ENCODE peak calls at places on chromosomes 5 and 9, in five cellular contexts. F is A549, I is GM12878, L is HepG2, P is K562. T is an unnamed sample.

GRCh38 chr9:89750117-89750551 is 145.3 kb downstream of the GADD45G start:
- DNase-seq in F (no peak), I (no peak), L (no peak), P (no peak), T (peak; percentile 7)

GRCh38 chr9:136047775-136048559 is 47.1 kb downstream of the NACC2 start:
- DNase-seq in F (no peak), I (no peak), L (no peak), P (no peak), T (no peak)

GRCh38 chr9:136648746-136649145 is 14.0 kb upstream of the EGFL7 start:
- DNase-seq in F (no peak), I (no peak), L (no peak), P (no peak), T (no peak)

GRCh38 chr9:21777701-21778100 is 24.7 kb upstream of the MTAP start:
- DNase-seq in F (no peak), I (no peak), L (no peak), P (no peak), T (peak; percentile 6)

GRCh38 chr5:124628721-124629596 is 117.5 kb downstream of the ZNF608 start:
- DNase-seq in F (peak; percentile 95), I (no peak), L (peak; percentile 84), P (peak; percentile 86), T (no peak)

GRCh38 chr9:95399261-95399660 is 81.8 kb upstream of the FANCC start:
- DNase-seq in F (no peak), I (no peak), L (no peak), P (no peak), T (no peak)

GRCh38 chr5:155057626-155058025 is 44.1 kb downstream of the KIF4B start:
- DNase-seq in F (no peak), I (no peak), L (no peak), P (no peak), T (no peak)

GRCh38 chr5:142674438-142675210 is 11.3 kb downstream of the FGF1 start:
- DNase-seq in F (no peak), I (no peak), L (no peak), P (no peak), T (no peak)

GRCh38 chr9:99921875-99922710 is 15.6 kb downstream of the STX17 start:
- DNase-seq in F (no peak), I (no peak), L (no peak), P (no peak), T (no peak)

GRCh38 chr5:151499636-151500035 is 52.2 kb downstream of the SLC36A1 start:
- DNase-seq in F (no peak), I (no peak), L (no peak), P (no peak), T (no peak)

DNA sequence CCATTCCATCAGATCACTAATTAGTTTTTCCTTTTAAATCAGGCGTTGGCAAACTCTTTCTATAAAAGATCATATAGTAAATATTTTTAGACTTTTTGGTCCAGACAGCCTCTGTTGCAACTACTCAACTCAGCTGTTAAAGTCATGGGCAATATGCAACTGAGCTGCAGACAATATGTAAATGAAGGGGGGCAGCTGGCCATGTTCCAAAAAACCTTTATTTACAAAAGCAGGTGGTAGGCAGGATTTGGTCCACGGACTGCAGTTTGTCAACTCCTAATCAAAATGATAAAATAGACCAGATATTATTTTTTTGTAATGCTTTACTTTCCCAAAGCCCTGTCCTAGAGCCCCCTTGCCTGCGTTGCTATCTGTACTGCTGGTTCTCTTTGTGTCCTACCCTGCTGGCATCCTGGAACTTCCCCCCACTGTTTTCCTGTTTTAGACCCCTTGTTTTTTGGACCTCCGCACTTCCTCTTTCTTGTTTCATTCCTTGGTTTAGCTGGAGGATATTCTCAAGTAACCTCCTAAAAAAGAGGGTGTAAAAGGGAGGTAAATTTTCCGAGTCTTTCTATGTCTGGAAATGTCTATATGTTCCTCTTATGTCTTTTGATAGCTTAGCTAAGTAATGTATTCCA is 24.7 kb upstream of the TNFSF8 start:
- DNase-seq in F (no peak), I (no peak), L (no peak), P (no peak), T (no peak)
- TF ChIP-seq JUNB in F (no peak), I (no peak), L (no peak), P (no peak), T (no peak)

DNA sequence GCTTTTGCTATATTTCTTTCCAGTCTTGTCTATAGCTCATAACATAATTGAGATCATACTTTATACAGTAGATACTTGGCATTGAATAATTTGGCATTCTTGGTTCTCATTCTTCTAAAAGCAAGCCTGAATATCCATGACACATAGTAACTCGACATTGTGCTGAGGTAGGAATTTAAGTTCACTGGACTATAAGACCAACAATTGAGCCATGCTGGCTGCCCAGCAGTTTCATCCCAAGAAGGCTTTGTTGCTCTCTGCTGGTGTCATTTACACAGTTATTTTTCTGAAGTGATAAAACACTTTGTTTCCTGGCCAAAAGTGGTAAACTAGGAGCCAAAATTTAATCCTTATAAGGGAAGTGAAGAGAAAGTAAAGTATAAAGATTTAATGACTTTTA is 192.0 kb downstream of the ADAMTSL1 start:
- DNase-seq in F (no peak), I (no peak), L (no peak), P (no peak), T (no peak)
- TF ChIP-seq JUNB in F (no peak), I (no peak), L (no peak), P (no peak), T (no peak)

DNA sequence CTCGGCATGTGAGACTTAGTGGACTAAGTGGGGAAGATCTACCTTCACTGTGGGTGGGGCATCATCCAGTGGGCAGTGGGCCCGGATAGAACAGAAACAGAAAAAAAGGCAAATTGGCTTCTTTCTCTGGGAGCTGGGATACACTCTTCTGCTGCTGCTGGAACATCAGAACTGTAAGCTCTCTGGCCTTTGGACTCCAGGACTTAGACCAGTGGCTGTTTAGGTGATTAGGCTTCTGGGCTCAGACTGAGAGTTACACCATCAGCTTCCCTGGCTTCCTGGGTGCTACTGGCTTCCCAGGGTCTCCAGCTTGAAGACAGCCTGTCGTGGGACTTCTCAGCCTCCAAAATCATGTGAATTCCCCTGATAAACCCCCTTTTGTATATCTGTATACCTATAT is 122.7 kb upstream of the SLC28A3 start:
- DNase-seq in F (no peak), I (no peak), L (peak; percentile 3), P (no peak), T (no peak)
- TF ChIP-seq JUNB in F (no peak), I (no peak), L (no peak), P (no peak), T (no peak)

DNA sequence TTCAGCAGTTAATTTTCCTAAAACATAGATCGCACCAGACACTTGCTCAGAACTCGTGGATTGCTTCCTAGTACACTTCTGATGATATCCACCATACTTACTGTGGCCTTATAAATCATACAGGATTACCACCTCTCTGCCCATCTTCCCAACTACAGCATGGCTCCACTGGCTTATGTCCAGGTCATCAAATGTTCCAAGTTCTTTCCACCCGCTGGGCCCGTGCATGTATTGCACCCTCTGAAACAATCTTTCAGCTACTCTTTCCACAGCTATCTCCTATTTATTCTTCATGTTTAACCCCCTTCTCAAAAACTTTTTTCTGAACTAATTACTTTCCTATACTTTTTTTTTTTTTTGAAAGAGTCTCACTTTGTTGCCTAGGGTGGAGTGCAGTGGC is 18.5 kb downstream of the FBXW2 start:
- DNase-seq in F (peak; percentile 17), I (no peak), L (no peak), P (peak; percentile 29), T (no peak)
- TF ChIP-seq JUNB in F (no peak), I (no peak), L (no peak), P (no peak), T (no peak)

DNA sequence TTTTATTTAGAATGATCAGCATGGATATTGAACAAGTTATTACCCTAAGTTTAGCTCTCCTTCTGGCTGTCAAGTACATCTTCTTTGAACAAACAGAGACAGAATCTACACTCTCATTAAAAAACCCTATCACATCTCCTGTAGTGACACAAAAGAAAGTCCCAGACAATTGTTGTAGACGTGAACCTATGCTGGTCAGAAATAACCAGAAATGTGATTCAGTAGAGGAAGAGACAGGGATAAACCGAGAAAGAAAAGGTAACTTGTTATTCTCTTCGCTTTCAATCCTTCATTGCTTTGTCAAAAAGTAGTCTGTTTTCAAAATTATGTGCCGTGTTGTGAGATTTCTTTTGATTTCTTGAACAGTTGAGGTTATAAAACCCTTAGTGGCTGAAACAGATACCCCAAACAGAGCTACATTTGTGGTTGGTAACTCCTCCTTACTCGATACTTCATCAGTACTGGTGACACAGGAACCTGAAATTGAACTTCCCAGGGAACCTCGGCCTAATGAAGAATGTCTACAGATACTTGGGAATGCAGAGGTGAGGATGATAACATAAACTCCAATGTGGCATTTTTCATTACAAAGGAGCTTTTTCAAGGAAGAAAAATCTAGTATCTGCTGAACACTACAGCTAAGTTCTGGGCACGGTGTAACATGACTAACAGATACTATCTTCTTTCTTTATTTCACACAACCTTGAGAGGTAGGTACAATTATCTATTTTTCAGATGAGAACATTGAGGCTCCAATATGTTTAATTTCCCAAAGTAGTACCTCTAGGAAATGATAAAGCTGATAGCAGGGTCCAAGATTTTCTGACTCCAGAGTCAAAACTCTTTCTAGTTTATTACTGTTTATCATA is 14.3 kb downstream of the HMGCR start:
- DNase-seq in F (no peak), I (no peak), L (no peak), P (no peak), T (no peak)
- TF ChIP-seq JUNB in F (no peak), I (no peak), L (no peak), P (no peak), T (no peak)

GRCh38 chr5:149930754-149931574 is 13.6 kb downstream of the PDE6A start:
- DNase-seq in F (no peak), I (no peak), L (no peak), P (no peak), T (no peak)
- TF ChIP-seq JUNB in F (no peak), I (no peak), L (no peak), P (no peak), T (no peak)

GRCh38 chr9:16986441-16987387 is 116.2 kb upstream of the BNC2 start:
- DNase-seq in F (no peak), I (no peak), L (no peak), P (no peak), T (no peak)

GRCh38 chr9:16982780-16983179 is 112.3 kb upstream of the BNC2 start:
- DNase-seq in F (no peak), I (no peak), L (no peak), P (no peak), T (no peak)

DNA sequence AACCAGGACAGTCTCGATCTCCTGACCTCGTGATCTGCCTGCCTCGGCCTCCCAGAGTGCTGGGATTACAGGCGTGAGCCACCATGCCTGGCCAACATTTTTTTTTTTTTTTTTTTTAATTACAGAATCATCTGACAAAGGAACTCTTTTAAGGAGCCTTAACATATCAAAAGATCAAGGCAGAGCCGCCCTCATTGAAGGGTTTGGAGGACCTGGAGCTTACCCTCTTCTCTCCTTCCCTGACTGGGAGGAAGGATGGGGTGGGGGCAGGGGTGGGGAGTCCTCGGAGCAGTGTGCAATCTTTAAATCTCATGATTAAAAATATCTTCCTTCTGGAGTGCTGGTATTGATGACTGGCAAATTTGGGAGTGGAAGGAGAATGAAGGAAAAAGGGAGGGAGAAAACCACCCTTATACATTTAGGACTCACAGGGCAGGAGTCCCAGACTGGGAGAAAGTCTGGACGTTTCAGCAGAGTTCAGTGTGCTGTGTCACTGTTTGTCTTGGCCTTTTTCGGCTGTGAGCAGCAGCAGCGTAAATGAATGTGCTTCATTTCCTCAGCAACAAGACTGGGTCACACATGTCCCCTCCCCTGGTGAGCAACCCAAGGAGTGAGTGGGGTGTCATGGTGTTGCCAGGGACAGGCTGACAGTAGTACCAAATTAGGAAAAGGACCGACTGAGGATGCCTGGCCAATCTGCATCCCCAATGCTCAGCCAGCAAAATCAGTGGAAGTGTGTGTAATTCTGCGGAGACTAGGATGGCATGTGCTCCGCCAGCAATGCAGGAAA is 115.3 kb upstream of the BNC2 start:
- DNase-seq in F (no peak), I (no peak), L (no peak), P (no peak), T (peak; percentile 24)
- TF ChIP-seq JUNB in F (no peak), I (no peak), L (no peak), P (no peak), T (no peak)

T was measured in GM23338.